ENCODE peak calls at places on chromosomes 13 and 19, in four cellular contexts. Z is uterus, X is colonic mucosa, N is fibroblast of mammary gland. M is an unnamed sample.

GRCh38 chr13:48571121-48571901 is 38.4 kb upstream of the RCBTB2 start:
- DNase-seq in Z (no peak), X (no peak), N (peak), M (no peak)

GRCh38 chr13:92843549-92843948 is 383.1 kb upstream of the GPC6 start:
- DNase-seq in Z (no peak), X (no peak), N (peak), M (no peak)

GRCh38 chr13:102401305-102401704 is 543 bp downstream of the FGF14 start:
- DNase-seq in Z (no peak), X (no peak), N (peak), M (no peak)

GRCh38 chr19:3474614-3475013 is 5.7 kb downstream of the SMIM24 start:
- DNase-seq in Z (no peak), X (no peak), N (no peak), M (no peak)

GRCh38 chr19:16258440-16258903 is 60.8 kb downstream of the AP1M1 start:
- DNase-seq in Z (peak), X (peak), N (no peak), M (no peak)

GRCh38 chr13:82115391-82115790 is 1766.9 kb downstream of the SLITRK1 start:
- DNase-seq in Z (no peak), X (no peak), N (no peak), M (no peak)

GRCh38 chr13:101545521-101545920 is 93.0 kb downstream of the ITGBL1 start:
- DNase-seq in Z (no peak), X (no peak), N (no peak), M (no peak)

GRCh38 chr13:98429977-98430785 is 146.7 kb downstream of the STK24 start:
- DNase-seq in Z (no peak), X (no peak), N (no peak), M (no peak)

GRCh38 chr19:3644351-3645066 is 17.9 kb upstream of the CACTIN start:
- DNase-seq in Z (no peak), X (peak), N (peak), M (no peak)

GRCh38 chr13:73827434-73827833 is 306.8 kb downstream of the KLF12 start:
- DNase-seq in Z (no peak), X (no peak), N (no peak), M (no peak)

GRCh38 chr13:31409678-31410356 is 210.0 kb downstream of the B3GLCT start:
- DNase-seq in Z (no peak), X (peak), N (peak), M (no peak)

GRCh38 chr19:3898426-3898825 is 17.9 kb downstream of the ATCAY start:
- DNase-seq in Z (no peak), X (no peak), N (no peak), M (no peak)

GRCh38 chr19:5932593-5933262 is 18.7 kb downstream of the CAPS start:
- DNase-seq in Z (no peak), X (no peak), N (no peak), M (no peak)

GRCh38 chr19:16957151-16957662 is 68.4 kb downstream of the F2RL3 start:
- DNase-seq in Z (no peak), X (peak), N (peak), M (no peak)

GRCh38 chr19:45364696-45365095 is 5.7 kb downstream of the ERCC2 start:
- DNase-seq in Z (no peak), X (no peak), N (no peak), M (no peak)

GRCh38 chr13:111893607-111894443 is 173.1 kb upstream of the SOX1 start:
- DNase-seq in Z (no peak), X (no peak), N (no peak), M (peak)

GRCh38 chr19:18436651-18437478 is 1.1 kb downstream of the ISYNA1 start:
- DNase-seq in Z (peak), X (peak), N (peak), M (peak)

GRCh38 chr19:42185281-42185680 is 32.2 kb downstream of the DEDD2 start:
- DNase-seq in Z (no peak), X (no peak), N (peak), M (no peak)

GRCh38 chr13:93723316-93723715 is 496.7 kb downstream of the GPC6 start:
- DNase-seq in Z (no peak), X (no peak), N (peak), M (no peak)

GRCh38 chr19:50880241-50880640 is 7.0 kb downstream of the KLK2 start:
- DNase-seq in Z (no peak), X (no peak), N (no peak), M (no peak)

GRCh38 chr13:48679941-48680630 is 26.4 kb downstream of the CYSLTR2 start:
- DNase-seq in Z (no peak), X (no peak), N (no peak), M (no peak)

GRCh38 chr19:15181394-15181793 is 19.4 kb downstream of the NOTCH3 start:
- DNase-seq in Z (no peak), X (peak), N (no peak), M (no peak)

GRCh38 chr13:92573467-92574057 is 653.0 kb upstream of the GPC6 start:
- DNase-seq in Z (no peak), X (no peak), N (peak), M (peak)

GRCh38 chr13:48976677-48977625 is 1.2 kb downstream of the FNDC3A start:
- DNase-seq in Z (no peak), X (peak), N (peak), M (no peak)

GRCh38 chr13:48000559-48001126 is 430 bp downstream of the SUCLA2 start:
- DNase-seq in Z (no peak), X (peak), N (no peak), M (peak)

GRCh38 chr13:42794572-42795275 is 13.3 kb downstream of the FAM216B start:
- DNase-seq in Z (no peak), X (no peak), N (no peak), M (no peak)

GRCh38 chr19:42175952-42176648 is 41.4 kb downstream of the DEDD2 start:
- DNase-seq in Z (no peak), X (no peak), N (no peak), M (no peak)

GRCh38 chr13:51643114-51643881 is 59.0 kb downstream of the WDFY2 start:
- DNase-seq in Z (no peak), X (no peak), N (peak), M (no peak)

GRCh38 chr13:75603038-75603437 is 33.1 kb upstream of the LMO7 start:
- DNase-seq in Z (no peak), X (no peak), N (no peak), M (no peak)

GRCh38 chr19:46728693-46729339 is 11.9 kb upstream of the PRKD2 start:
- DNase-seq in Z (peak), X (peak), N (peak), M (peak)

GRCh38 chr13:70034280-70034679 is 73.3 kb upstream of the ATXN8OS start:
- DNase-seq in Z (no peak), X (no peak), N (no peak), M (no peak)

GRCh38 chr13:110280231-110280813 is 26.6 kb downstream of the COL4A1 start:
- DNase-seq in Z (no peak), X (no peak), N (no peak), M (no peak)

GRCh38 chr13:23610187-23610576 is 40.0 kb downstream of the TNFRSF19 start:
- DNase-seq in Z (no peak), X (no peak), N (peak), M (no peak)

GRCh38 chr13:32176696-32177095 is 138.5 kb downstream of the ZAR1L start:
- DNase-seq in Z (no peak), X (no peak), N (no peak), M (no peak)

GRCh38 chr19:47081095-47081494 is 32.5 kb downstream of the ZC3H4 start:
- DNase-seq in Z (no peak), X (no peak), N (no peak), M (no peak)

GRCh38 chr13:27712421-27712820 is 79.9 kb upstream of the GSX1 start:
- DNase-seq in Z (no peak), X (no peak), N (peak), M (no peak)
- TF ChIP-seq CTCF in Z (no peak), X (no peak), N (peak), M (no peak)

GRCh38 chr19:38033658-38034150 is 126.7 kb downstream of the SIPA1L3 start:
- DNase-seq in Z (no peak), X (no peak), N (no peak), M (no peak)
- TF ChIP-seq CTCF in Z (no peak), X (no peak), N (no peak), M (no peak)

GRCh38 chr13:29994911-29995601 is 144.6 kb upstream of the UBL3 start:
- DNase-seq in Z (peak), X (no peak), N (peak), M (no peak)

GRCh38 chr13:29996316-29996715 is 145.9 kb upstream of the UBL3 start:
- DNase-seq in Z (no peak), X (no peak), N (no peak), M (no peak)

GRCh38 chr13:29991343-29991742 is 140.9 kb upstream of the UBL3 start:
- DNase-seq in Z (no peak), X (no peak), N (peak), M (no peak)

GRCh38 chr13:29993716-29994488 is 143.5 kb upstream of the UBL3 start:
- DNase-seq in Z (peak), X (no peak), N (peak), M (no peak)

GRCh38 chr13:29993196-29993595 is 142.8 kb upstream of the UBL3 start:
- DNase-seq in Z (no peak), X (no peak), N (no peak), M (no peak)
- TF ChIP-seq CTCF in Z (no peak), X (no peak), N (no peak), M (no peak)

GRCh38 chr19:49507803-49508494 is 4.5 kb upstream of the FCGRT start:
- DNase-seq in Z (no peak), X (no peak), N (no peak), M (no peak)

GRCh38 chr19:49503582-49503962 is 7.3 kb downstream of the RPS11 start:
- DNase-seq in Z (no peak), X (no peak), N (no peak), M (no peak)

GRCh38 chr19:49502866-49503581 is 6.8 kb downstream of the RPS11 start:
- DNase-seq in Z (peak), X (no peak), N (peak), M (no peak)

DNA sequence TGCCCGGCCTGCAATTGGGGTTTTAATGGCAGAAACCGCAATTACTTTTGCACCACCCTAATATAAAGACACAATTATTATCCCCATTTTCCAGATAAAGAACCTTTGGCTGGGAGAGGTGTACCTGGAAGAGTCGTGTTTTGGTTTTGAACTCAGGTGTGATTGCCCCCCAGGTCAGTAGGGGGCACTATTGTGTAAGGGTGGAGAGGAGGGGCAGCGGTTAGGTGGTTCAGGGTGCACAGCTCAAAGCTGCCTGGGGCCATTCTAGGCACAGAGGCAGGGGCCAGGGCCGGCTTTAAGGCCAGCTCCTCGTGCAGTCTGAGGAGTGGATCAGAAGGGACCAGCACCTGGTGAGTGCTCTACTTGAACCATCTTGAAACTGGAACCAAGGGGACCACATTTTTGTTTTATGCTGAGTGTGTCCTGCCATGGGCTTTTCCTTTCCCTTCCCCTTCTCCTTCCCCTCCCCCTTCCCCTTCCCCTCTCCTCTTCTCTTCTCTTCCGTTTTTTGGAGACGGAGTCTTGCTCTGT is 5.8 kb upstream of the FCGRT start:
- DNase-seq in Z (no peak), X (peak), N (peak), M (peak)
- TF ChIP-seq CTCF in Z (peak), X (peak), N (peak), M (peak)

GRCh38 chr13:66469745-66470144 is 760.4 kb downstream of the PCDH9 start:
- DNase-seq in Z (no peak), X (no peak), N (no peak), M (no peak)
- TF ChIP-seq CTCF in Z (no peak), X (no peak), N (no peak), M (no peak)

GRCh38 chr19:35612559-35613321 is at the start of gene HAUS5:
- DNase-seq in Z (peak), X (peak), N (peak), M (peak)
- TF ChIP-seq CTCF in Z (no peak), X (no peak), N (no peak), M (no peak)

DNA sequence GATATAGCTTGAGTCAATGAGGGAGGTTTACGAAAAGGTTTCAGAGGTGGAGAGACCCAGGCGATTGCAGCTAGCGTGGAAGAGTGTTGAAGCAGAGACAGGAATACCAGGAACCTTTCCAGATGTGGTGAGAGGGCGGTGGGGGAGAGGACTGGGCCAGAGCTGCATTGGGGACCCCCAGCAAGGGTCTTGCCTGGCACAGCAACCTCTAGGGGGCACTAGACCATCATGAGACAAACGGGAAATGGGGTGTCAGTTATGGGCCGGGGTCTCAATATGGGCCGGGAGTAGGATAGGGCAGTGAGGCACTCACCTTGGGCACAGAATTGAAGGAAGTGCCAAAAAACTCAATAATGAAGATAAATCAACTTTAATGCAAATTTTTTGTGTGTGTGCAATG is 2.1 kb upstream of the LRP3 start:
- DNase-seq in Z (no peak), X (no peak), N (no peak), M (peak)
- TF ChIP-seq CTCF in Z (no peak), X (no peak), N (peak), M (peak)

GRCh38 chr13:113243847-113244246 is 34.4 kb downstream of the CUL4A start:
- DNase-seq in Z (no peak), X (no peak), N (no peak), M (no peak)

GRCh38 chr13:113233101-113233500 is 23.7 kb downstream of the CUL4A start:
- DNase-seq in Z (no peak), X (no peak), N (no peak), M (no peak)

GRCh38 chr13:113239986-113240385 is 30.6 kb downstream of the CUL4A start:
- DNase-seq in Z (no peak), X (no peak), N (no peak), M (no peak)

GRCh38 chr13:113239357-113239756 is 29.9 kb downstream of the CUL4A start:
- DNase-seq in Z (no peak), X (no peak), N (no peak), M (no peak)

GRCh38 chr13:113238542-113238941 is 29.1 kb downstream of the CUL4A start:
- DNase-seq in Z (no peak), X (no peak), N (no peak), M (no peak)
- TF ChIP-seq CTCF in Z (no peak), X (no peak), N (no peak), M (no peak)

M was measured in nephron progenitor cell.